ENCODE peak calls at places on chromosome 16, in seven cellular contexts. L, E, J, N, H, Y and X are unnamed samples.
A peak's percentile ranks its signal among the peaks of the same experiment; 100 is the strongest.

GRCh38 chr16:79267781-79268180 is 332.8 kb downstream of the MAF start:
- DNase-seq in L (no peak), E (no peak), H (no peak), J (no peak), Y (no peak), N (no peak), X (no peak)

GRCh38 chr16:64363039-64363438 is 758.8 kb downstream of the CDH11 start:
- DNase-seq in Y (no peak), N (no peak), J (no peak), L (no peak), H (no peak), E (no peak), X (no peak)

GRCh38 chr16:84228321-84228838 is 11.4 kb downstream of the KCNG4 start:
- DNase-seq in N (peak; percentile 59), E (peak; percentile 72), J (no peak), Y (no peak), H (no peak), L (no peak), X (no peak)

GRCh38 chr16:28880589-28880915 is 2.3 kb downstream of the ATP2A1 start:
- DNase-seq in J (no peak), H (no peak), N (no peak), E (no peak), Y (no peak), L (no peak), X (no peak)

GRCh38 chr16:899678-900060 is 71.1 kb downstream of the LMF1 start:
- DNase-seq in H (no peak), Y (no peak), N (no peak), J (no peak), L (no peak), E (no peak), X (no peak)

GRCh38 chr16:77414752-77415231 is 20.0 kb downstream of the ADAMTS18 start:
- DNase-seq in H (no peak), L (no peak), E (no peak), J (no peak), Y (no peak), N (no peak), X (no peak)

GRCh38 chr16:78577597-78577996 is 478.1 kb downstream of the WWOX start:
- DNase-seq in J (no peak), N (no peak), H (no peak), Y (no peak), E (no peak), L (no peak), X (no peak)

GRCh38 chr16:65414284-65414984 is 292.6 kb upstream of the CDH11 start:
- DNase-seq in Y (no peak), N (no peak), E (no peak), L (no peak), J (no peak), H (no peak), X (no peak)

GRCh38 chr16:20915733-20916132 is 15.2 kb downstream of the LYRM1 start:
- DNase-seq in Y (no peak), E (no peak), L (no peak), H (no peak), N (no peak), J (no peak), X (no peak)

GRCh38 chr16:49273771-49274170 is 7.9 kb downstream of the CBLN1 start:
- DNase-seq in E (no peak), L (no peak), Y (no peak), H (no peak), N (no peak), J (no peak), X (no peak)

GRCh38 chr16:85460252-85460982 is 152.7 kb upstream of the GSE1 start:
- DNase-seq in N (no peak), J (no peak), E (no peak), Y (no peak), H (no peak), L (no peak), X (no peak)

GRCh38 chr16:1078579-1079021 is 6.1 kb downstream of the SSTR5 start:
- DNase-seq in H (no peak), Y (peak; percentile 78), J (no peak), L (no peak), N (peak; percentile 79), E (peak; percentile 64), X (no peak)

GRCh38 chr16:66298571-66299120 is 67.8 kb upstream of the CDH5 start:
- DNase-seq in E (no peak), N (no peak), L (no peak), J (no peak), Y (peak; percentile 15), H (no peak), X (no peak)

GRCh38 chr16:66701061-66701460 is 4.5 kb upstream of the CMTM4 start:
- DNase-seq in H (no peak), L (no peak), J (no peak), Y (no peak), E (no peak), N (no peak), X (no peak)